ENCODE peak calls at places on chromosomes 11 and 22, in nine cellular contexts. Z, K, X, N, Y, M, V, T and F are unnamed samples.

GRCh38 chr11:69378303-69379141 is 84.6 kb downstream of the MYEOV start:
- DNase-seq in Z (no peak), K (no peak), X (no peak), N (no peak), Y (no peak), M (peak; percentile 19), V (no peak), T (no peak), F (no peak)

GRCh38 chr11:83156996-83157754 is at the start of gene PCF11:
- DNase-seq in Z (peak; percentile 100), K (no peak), X (peak; percentile 99), N (no peak), Y (peak; percentile 96), M (no peak), V (no peak), T (no peak), F (no peak)

GRCh38 chr11:2102132-2102882 is 36.9 kb downstream of the IGF2 start:
- DNase-seq in Z (no peak), K (no peak), X (no peak), N (no peak), Y (no peak), M (peak; percentile 5), V (no peak), T (no peak), F (no peak)

GRCh38 chr11:106082096-106082495 is 4.6 kb downstream of the AASDHPPT start:
- DNase-seq in Z (no peak), K (no peak), X (no peak), N (no peak), Y (no peak), M (no peak), V (no peak), T (no peak), F (no peak)

GRCh38 chr11:92886243-92886905 is 83.1 kb upstream of the MTNR1B start:
- DNase-seq in Z (peak; percentile 84), K (no peak), X (peak; percentile 72), N (peak; percentile 53), Y (peak; percentile 53), M (no peak), V (no peak), T (peak; percentile 2), F (peak; percentile 8)

GRCh38 chr22:39356464-39356863 is 6.7 kb downstream of the SYNGR1 start:
- DNase-seq in Z (peak; percentile 77), K (no peak), X (no peak), N (no peak), Y (no peak), M (no peak), V (no peak), T (no peak), F (no peak)

GRCh38 chr11:72364754-72365153 is 69.6 kb downstream of the CLPB start:
- DNase-seq in Z (no peak), K (no peak), X (no peak), N (no peak), Y (no peak), M (no peak), V (no peak), T (no peak), F (no peak)

GRCh38 chr11:26087095-26087935 is 244.6 kb upstream of the ANO3 start:
- DNase-seq in Z (no peak), K (no peak), X (no peak), N (no peak), Y (peak; percentile 35), M (no peak), V (no peak), T (no peak), F (no peak)

GRCh38 chr22:27560781-27561180 is 240.8 kb downstream of the MN1 start:
- DNase-seq in Z (no peak), K (no peak), X (no peak), N (no peak), Y (no peak), M (no peak), V (no peak), T (no peak), F (no peak)

GRCh38 chr11:40241524-40242037 is 1217.9 kb downstream of the LRRC4C start:
- DNase-seq in Z (no peak), K (peak; percentile 43), X (no peak), N (peak; percentile 15), Y (peak; percentile 31), M (no peak), V (no peak), T (no peak), F (no peak)

GRCh38 chr11:126570489-126570888 is 215.0 kb downstream of the ST3GAL4 start:
- DNase-seq in Z (no peak), K (no peak), X (no peak), N (no peak), Y (no peak), M (no peak), V (no peak), T (no peak), F (no peak)

GRCh38 chr11:68002575-68002942 is 1.3 kb downstream of the UNC93B1 start:
- DNase-seq in Z (peak; percentile 45), K (no peak), X (no peak), N (no peak), Y (peak; percentile 58), M (no peak), V (peak; percentile 82), T (no peak), F (no peak)

GRCh38 chr22:39773503-39773902 is 120.1 kb downstream of the ENTHD1 start:
- DNase-seq in Z (no peak), K (no peak), X (no peak), N (no peak), Y (no peak), M (no peak), V (no peak), T (no peak), F (no peak)

GRCh38 chr11:72439455-72439854 is 5.1 kb upstream of the CLPB start:
- DNase-seq in Z (no peak), K (peak; percentile 73), X (no peak), N (peak; percentile 72), Y (no peak), M (no peak), V (no peak), T (no peak), F (peak; percentile 46)

GRCh38 chr11:3049430-3050243 is 7.6 kb downstream of the CARS1 start:
- DNase-seq in Z (peak; percentile 95), K (peak; percentile 95), X (peak; percentile 88), N (peak; percentile 95), Y (peak; percentile 86), M (peak; percentile 64), V (peak; percentile 93), T (peak; percentile 46), F (peak; percentile 92)

GRCh38 chr11:100932474-100933100 is 197.0 kb downstream of the PGR start:
- DNase-seq in Z (peak; percentile 27), K (peak; percentile 18), X (no peak), N (peak; percentile 52), Y (peak; percentile 13), M (no peak), V (no peak), T (no peak), F (no peak)

GRCh38 chr22:47551438-47551788 is 789.0 kb downstream of the TBC1D22A start:
- DNase-seq in Z (no peak), K (no peak), X (no peak), N (no peak), Y (no peak), M (no peak), V (no peak), T (no peak), F (no peak)

GRCh38 chr22:27850000-27850465 is 48.5 kb upstream of the MN1 start:
- DNase-seq in Z (no peak), K (no peak), X (no peak), N (no peak), Y (no peak), M (no peak), V (no peak), T (no peak), F (no peak)

GRCh38 chr11:64887757-64888405 is 9.5 kb upstream of the EHD1 start:
- DNase-seq in Z (peak; percentile 81), K (no peak), X (peak; percentile 88), N (peak; percentile 37), Y (peak; percentile 92), M (peak; percentile 94), V (peak; percentile 86), T (peak; percentile 90), F (no peak)

GRCh38 chr11:14380947-14381555 is 22.1 kb upstream of the RRAS2 start:
- DNase-seq in Z (peak; percentile 72), K (no peak), X (peak; percentile 81), N (no peak), Y (peak; percentile 34), M (peak; percentile 60), V (peak; percentile 80), T (peak; percentile 54), F (no peak)

GRCh38 chr11:112628676-112629075 is 332.5 kb upstream of the NCAM1 start:
- DNase-seq in Z (no peak), K (no peak), X (no peak), N (no peak), Y (no peak), M (no peak), V (no peak), T (no peak), F (no peak)

GRCh38 chr11:62665630-62666258 is 632 bp downstream of the CSKMT start:
- DNase-seq in Z (peak; percentile 56), K (peak; percentile 31), X (peak; percentile 48), N (no peak), Y (peak; percentile 52), M (peak; percentile 57), V (peak; percentile 72), T (peak; percentile 67), F (no peak)

GRCh38 chr11:66683877-66684276 is 6.2 kb upstream of the RBM4B start:
- DNase-seq in Z (no peak), K (no peak), X (no peak), N (no peak), Y (no peak), M (no peak), V (no peak), T (no peak), F (no peak)

GRCh38 chr11:44726278-44727113 is at the start of gene TSPAN18:
- DNase-seq in Z (no peak), K (no peak), X (no peak), N (no peak), Y (peak; percentile 86), M (peak; percentile 48), V (no peak), T (peak; percentile 40), F (no peak)

GRCh38 chr22:30186535-30186934 is 60.0 kb downstream of the LIF start:
- DNase-seq in Z (no peak), K (no peak), X (no peak), N (no peak), Y (no peak), M (no peak), V (no peak), T (no peak), F (no peak)

GRCh38 chr22:46770726-46771125 is 8.3 kb downstream of the TBC1D22A start:
- DNase-seq in Z (peak; percentile 67), K (no peak), X (no peak), N (no peak), Y (peak; percentile 59), M (no peak), V (peak; percentile 80), T (peak; percentile 33), F (no peak)

GRCh38 chr11:90594658-90595057 is 371.8 kb upstream of the CHORDC1 start:
- DNase-seq in Z (no peak), K (no peak), X (no peak), N (no peak), Y (no peak), M (no peak), V (no peak), T (no peak), F (no peak)

GRCh38 chr11:17476317-17477083 is at the start of gene ABCC8:
- DNase-seq in Z (peak; percentile 43), K (no peak), X (peak; percentile 57), N (no peak), Y (no peak), M (no peak), V (no peak), T (no peak), F (no peak)

GRCh38 chr22:43202326-43202725 is 15.4 kb upstream of the TTLL12 start:
- DNase-seq in Z (no peak), K (no peak), X (no peak), N (no peak), Y (no peak), M (no peak), V (peak; percentile 17), T (no peak), F (no peak)

GRCh38 chr11:42498971-42499370 is 812.8 kb upstream of the API5 start:
- DNase-seq in Z (no peak), K (no peak), X (no peak), N (no peak), Y (no peak), M (no peak), V (no peak), T (no peak), F (no peak)

GRCh38 chr22:21951931-21952465 is 650 bp downstream of the PPM1F start:
- DNase-seq in Z (no peak), K (no peak), X (peak; percentile 34), N (no peak), Y (no peak), M (peak; percentile 41), V (peak; percentile 75), T (peak; percentile 37), F (no peak)